ENCODE peak calls at places on chromosomes 12 and 14, in four cellular contexts. One of them, this sample, is unnamed.

GRCh38 chr14:29320261-29320660 is 553.7 kb downstream of the FOXG1 start:
- DNase-seq in T-helper 1 cell: no peak
- DNase-seq in stimulated activated CD4-positive, alpha-beta T cell treated with anti-CD3 and anti-CD28 coated beads, Interleukin-1b, Interleukin-23, amount 100 ng/mL, for 48 hours: no peak
- DNase-seq in NCI-H2081 treated with DMSO at 0.1 percent for 48 hours: no peak
- DNase-seq in this sample: peak

GRCh38 chr14:31449971-31450610 is 7.2 kb downstream of the DTD2 start:
- DNase-seq in stimulated activated CD4-positive, alpha-beta T cell treated with anti-CD3 and anti-CD28 coated beads, Interleukin-1b, Interleukin-23, amount 100 ng/mL, for 48 hours: no peak
- DNase-seq in T-helper 1 cell: no peak
- DNase-seq in NCI-H2081 treated with DMSO at 0.1 percent for 48 hours: peak
- DNase-seq in this sample: peak

GRCh38 chr14:75875958-75876357 is 105.8 kb downstream of the TGFB3 start:
- DNase-seq in NCI-H2081 treated with DMSO at 0.1 percent for 48 hours: no peak
- DNase-seq in stimulated activated CD4-positive, alpha-beta T cell treated with anti-CD3 and anti-CD28 coated beads, Interleukin-1b, Interleukin-23, amount 100 ng/mL, for 48 hours: no peak
- DNase-seq in T-helper 1 cell: no peak
- DNase-seq in this sample: peak

GRCh38 chr12:76450690-76451089 is 102.5 kb upstream of the BBS10 start:
- DNase-seq in stimulated activated CD4-positive, alpha-beta T cell treated with anti-CD3 and anti-CD28 coated beads, Interleukin-1b, Interleukin-23, amount 100 ng/mL, for 48 hours: no peak
- DNase-seq in T-helper 1 cell: no peak
- DNase-seq in NCI-H2081 treated with DMSO at 0.1 percent for 48 hours: no peak
- DNase-seq in this sample: peak

GRCh38 chr12:4422985-4423384 is 22.6 kb downstream of the FGF6 start:
- DNase-seq in NCI-H2081 treated with DMSO at 0.1 percent for 48 hours: no peak
- DNase-seq in T-helper 1 cell: no peak
- DNase-seq in stimulated activated CD4-positive, alpha-beta T cell treated with anti-CD3 and anti-CD28 coated beads, Interleukin-1b, Interleukin-23, amount 100 ng/mL, for 48 hours: no peak
- DNase-seq in this sample: no peak

GRCh38 chr14:31265701-31266398 is 58.3 kb upstream of the HECTD1 start:
- DNase-seq in T-helper 1 cell: no peak
- DNase-seq in stimulated activated CD4-positive, alpha-beta T cell treated with anti-CD3 and anti-CD28 coated beads, Interleukin-1b, Interleukin-23, amount 100 ng/mL, for 48 hours: no peak
- DNase-seq in NCI-H2081 treated with DMSO at 0.1 percent for 48 hours: no peak
- DNase-seq in this sample: no peak

GRCh38 chr12:2169964-2170363 is 117.2 kb downstream of the CACNA1C start:
- DNase-seq in NCI-H2081 treated with DMSO at 0.1 percent for 48 hours: no peak
- DNase-seq in stimulated activated CD4-positive, alpha-beta T cell treated with anti-CD3 and anti-CD28 coated beads, Interleukin-1b, Interleukin-23, amount 100 ng/mL, for 48 hours: no peak
- DNase-seq in T-helper 1 cell: no peak
- DNase-seq in this sample: no peak

GRCh38 chr14:93056840-93057585 is 58.7 kb downstream of the ITPK1 start:
- DNase-seq in NCI-H2081 treated with DMSO at 0.1 percent for 48 hours: no peak
- DNase-seq in T-helper 1 cell: no peak
- DNase-seq in stimulated activated CD4-positive, alpha-beta T cell treated with anti-CD3 and anti-CD28 coated beads, Interleukin-1b, Interleukin-23, amount 100 ng/mL, for 48 hours: no peak
- DNase-seq in this sample: peak

GRCh38 chr12:39188689-39189088 is 254.2 kb downstream of the KIF21A start:
- DNase-seq in T-helper 1 cell: no peak
- DNase-seq in NCI-H2081 treated with DMSO at 0.1 percent for 48 hours: no peak
- DNase-seq in stimulated activated CD4-positive, alpha-beta T cell treated with anti-CD3 and anti-CD28 coated beads, Interleukin-1b, Interleukin-23, amount 100 ng/mL, for 48 hours: no peak
- DNase-seq in this sample: no peak

GRCh38 chr12:76441016-76441415 is 92.8 kb upstream of the BBS10 start:
- DNase-seq in T-helper 1 cell: no peak
- DNase-seq in NCI-H2081 treated with DMSO at 0.1 percent for 48 hours: no peak
- DNase-seq in stimulated activated CD4-positive, alpha-beta T cell treated with anti-CD3 and anti-CD28 coated beads, Interleukin-1b, Interleukin-23, amount 100 ng/mL, for 48 hours: no peak
- DNase-seq in this sample: no peak

GRCh38 chr12:130335517-130336392 is 1.9 kb upstream of the PIWIL1 start:
- DNase-seq in NCI-H2081 treated with DMSO at 0.1 percent for 48 hours: peak
- DNase-seq in T-helper 1 cell: peak
- DNase-seq in stimulated activated CD4-positive, alpha-beta T cell treated with anti-CD3 and anti-CD28 coated beads, Interleukin-1b, Interleukin-23, amount 100 ng/mL, for 48 hours: no peak
- DNase-seq in this sample: peak

GRCh38 chr14:54470701-54471100 is 18.1 kb downstream of the GMFB start:
- DNase-seq in T-helper 1 cell: no peak
- DNase-seq in NCI-H2081 treated with DMSO at 0.1 percent for 48 hours: no peak
- DNase-seq in stimulated activated CD4-positive, alpha-beta T cell treated with anti-CD3 and anti-CD28 coated beads, Interleukin-1b, Interleukin-23, amount 100 ng/mL, for 48 hours: no peak
- DNase-seq in this sample: no peak

GRCh38 chr12:102957339-102958050 is at the start of gene ASCL1:
- DNase-seq in T-helper 1 cell: no peak
- DNase-seq in NCI-H2081 treated with DMSO at 0.1 percent for 48 hours: peak
- DNase-seq in stimulated activated CD4-positive, alpha-beta T cell treated with anti-CD3 and anti-CD28 coated beads, Interleukin-1b, Interleukin-23, amount 100 ng/mL, for 48 hours: no peak
- DNase-seq in this sample: peak

GRCh38 chr12:127162902-127163301 is 1104.1 kb upstream of the TMEM132C start:
- DNase-seq in T-helper 1 cell: no peak
- DNase-seq in NCI-H2081 treated with DMSO at 0.1 percent for 48 hours: no peak
- DNase-seq in stimulated activated CD4-positive, alpha-beta T cell treated with anti-CD3 and anti-CD28 coated beads, Interleukin-1b, Interleukin-23, amount 100 ng/mL, for 48 hours: peak
- DNase-seq in this sample: peak

GRCh38 chr12:18217981-18218380 is 43.3 kb upstream of the PIK3C2G start:
- DNase-seq in T-helper 1 cell: no peak
- DNase-seq in stimulated activated CD4-positive, alpha-beta T cell treated with anti-CD3 and anti-CD28 coated beads, Interleukin-1b, Interleukin-23, amount 100 ng/mL, for 48 hours: no peak
- DNase-seq in NCI-H2081 treated with DMSO at 0.1 percent for 48 hours: no peak
- DNase-seq in this sample: peak

GRCh38 chr14:22547309-22547947 is 41.6 kb downstream of the DAD1 start:
- DNase-seq in T-helper 1 cell: no peak
- DNase-seq in NCI-H2081 treated with DMSO at 0.1 percent for 48 hours: no peak
- DNase-seq in stimulated activated CD4-positive, alpha-beta T cell treated with anti-CD3 and anti-CD28 coated beads, Interleukin-1b, Interleukin-23, amount 100 ng/mL, for 48 hours: no peak
- DNase-seq in this sample: peak

GRCh38 chr12:112361271-112361670 is 21.0 kb downstream of the HECTD4 start:
- DNase-seq in NCI-H2081 treated with DMSO at 0.1 percent for 48 hours: no peak
- DNase-seq in stimulated activated CD4-positive, alpha-beta T cell treated with anti-CD3 and anti-CD28 coated beads, Interleukin-1b, Interleukin-23, amount 100 ng/mL, for 48 hours: no peak
- DNase-seq in T-helper 1 cell: no peak
- DNase-seq in this sample: no peak

GRCh38 chr12:127559349-127560040 is 707.5 kb upstream of the TMEM132C start:
- DNase-seq in stimulated activated CD4-positive, alpha-beta T cell treated with anti-CD3 and anti-CD28 coated beads, Interleukin-1b, Interleukin-23, amount 100 ng/mL, for 48 hours: peak
- DNase-seq in T-helper 1 cell: no peak
- DNase-seq in NCI-H2081 treated with DMSO at 0.1 percent for 48 hours: peak
- DNase-seq in this sample: peak

GRCh38 chr12:88932457-88932856 is 352.2 kb upstream of the KITLG start:
- DNase-seq in NCI-H2081 treated with DMSO at 0.1 percent for 48 hours: no peak
- DNase-seq in stimulated activated CD4-positive, alpha-beta T cell treated with anti-CD3 and anti-CD28 coated beads, Interleukin-1b, Interleukin-23, amount 100 ng/mL, for 48 hours: no peak
- DNase-seq in T-helper 1 cell: no peak
- DNase-seq in this sample: no peak

GRCh38 chr14:101006008-101006407 is 102.5 kb upstream of the RTL1 start:
- DNase-seq in NCI-H2081 treated with DMSO at 0.1 percent for 48 hours: no peak
- DNase-seq in stimulated activated CD4-positive, alpha-beta T cell treated with anti-CD3 and anti-CD28 coated beads, Interleukin-1b, Interleukin-23, amount 100 ng/mL, for 48 hours: no peak
- DNase-seq in T-helper 1 cell: no peak
- DNase-seq in this sample: no peak

GRCh38 chr14:88631091-88631490 is 68.3 kb downstream of the ZC3H14 start:
- DNase-seq in T-helper 1 cell: no peak
- DNase-seq in stimulated activated CD4-positive, alpha-beta T cell treated with anti-CD3 and anti-CD28 coated beads, Interleukin-1b, Interleukin-23, amount 100 ng/mL, for 48 hours: no peak
- DNase-seq in NCI-H2081 treated with DMSO at 0.1 percent for 48 hours: no peak
- DNase-seq in this sample: no peak

GRCh38 chr12:111163422-111163821 is 205.5 kb downstream of the PHETA1 start:
- DNase-seq in T-helper 1 cell: no peak
- DNase-seq in NCI-H2081 treated with DMSO at 0.1 percent for 48 hours: no peak
- DNase-seq in stimulated activated CD4-positive, alpha-beta T cell treated with anti-CD3 and anti-CD28 coated beads, Interleukin-1b, Interleukin-23, amount 100 ng/mL, for 48 hours: no peak
- DNase-seq in this sample: no peak

GRCh38 chr12:19177754-19178153 is 48.2 kb downstream of the PLEKHA5 start:
- DNase-seq in NCI-H2081 treated with DMSO at 0.1 percent for 48 hours: no peak
- DNase-seq in stimulated activated CD4-positive, alpha-beta T cell treated with anti-CD3 and anti-CD28 coated beads, Interleukin-1b, Interleukin-23, amount 100 ng/mL, for 48 hours: no peak
- DNase-seq in T-helper 1 cell: no peak
- DNase-seq in this sample: no peak

This sample was measured in LHCN-M2.